ENCODE peak calls at places on chromosomes 12 and 14, in six cellular contexts. X is WTC11, L is GM23338, Z is HepG2, C is K562, A is H1. N is an unnamed sample.

GRCh38 chr14:69318901-69319475 is 59.0 kb downstream of the GALNT16 start:
- DNase-seq in X (peak), L (no peak), Z (no peak), C (no peak), A (peak), N (no peak)

GRCh38 chr12:67161322-67161918 is 107.7 kb upstream of the CAND1 start:
- DNase-seq in X (peak), L (peak), Z (peak), C (peak), A (peak), N (no peak)

GRCh38 chr14:24838945-24839616 is 205.1 kb upstream of the GZMB start:
- DNase-seq in X (no peak), L (no peak), Z (peak), C (no peak), A (no peak), N (no peak)

GRCh38 chr12:68805592-68806120 is 2.3 kb upstream of the MDM2 start:
- DNase-seq in X (no peak), L (no peak), Z (no peak), C (no peak), A (no peak), N (no peak)

GRCh38 chr12:10562306-10562933 is 51.0 kb downstream of the MAGOHB start:
- DNase-seq in X (no peak), L (peak), Z (peak), C (peak), A (no peak), N (no peak)

GRCh38 chr14:24334431-24335271 is at the start of gene ADCY4:
- DNase-seq in X (peak), L (peak), Z (no peak), C (no peak), A (peak), N (no peak)

GRCh38 chr12:112183141-112183581 is 57.8 kb downstream of the TRAFD1 start:
- DNase-seq in X (no peak), L (no peak), Z (no peak), C (no peak), A (no peak), N (peak)

GRCh38 chr12:26918321-26919215 is 19.2 kb downstream of the INTS13 start:
- DNase-seq in X (no peak), L (no peak), Z (no peak), C (no peak), A (no peak), N (no peak)

GRCh38 chr12:24835377-24835776 is 113.5 kb downstream of the BCAT1 start:
- DNase-seq in X (no peak), L (no peak), Z (no peak), C (no peak), A (no peak), N (no peak)

GRCh38 chr12:24840046-24840800 is 108.7 kb downstream of the BCAT1 start:
- DNase-seq in X (no peak), L (no peak), Z (no peak), C (no peak), A (no peak), N (no peak)

GRCh38 chr12:24838531-24838950 is 110.4 kb downstream of the BCAT1 start:
- DNase-seq in X (no peak), L (no peak), Z (no peak), C (no peak), A (no peak), N (peak)

GRCh38 chr12:24833513-24833912 is 115.4 kb downstream of the BCAT1 start:
- DNase-seq in X (no peak), L (no peak), Z (no peak), C (no peak), A (no peak), N (no peak)

DNA sequence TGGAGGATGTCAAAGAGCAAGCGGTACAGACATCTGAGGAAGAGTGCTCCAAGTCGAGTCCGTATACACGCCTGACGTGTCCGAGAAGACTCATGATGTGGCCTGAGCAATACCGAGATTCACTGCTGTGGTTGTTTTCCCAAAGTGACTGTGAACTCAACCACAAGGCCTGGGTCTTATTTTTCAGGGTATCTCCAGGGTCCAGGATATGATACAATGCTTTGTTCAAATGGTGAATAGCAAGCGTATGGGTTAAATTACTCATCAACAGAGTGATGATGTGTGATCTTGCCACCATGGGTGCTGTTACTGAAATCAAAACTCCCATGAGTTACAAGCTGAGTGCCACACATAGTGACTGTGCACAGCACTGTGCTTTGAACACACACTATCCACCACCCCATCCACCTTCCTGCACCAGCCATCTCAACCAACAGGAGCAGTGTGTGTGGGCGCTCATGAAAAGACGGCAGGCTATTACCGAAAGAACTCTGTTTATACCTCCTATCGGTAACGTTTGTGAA is 109.6 kb downstream of the BCAT1 start:
- DNase-seq in X (no peak), L (no peak), Z (no peak), C (no peak), A (no peak), N (peak)
- TF ChIP-seq CREB1 in X (no peak), L (no peak), Z (no peak), C (no peak), A (no peak), N (peak)

GRCh38 chr14:55518391-55518790 is 61.6 kb upstream of the KTN1 start:
- DNase-seq in X (no peak), L (no peak), Z (no peak), C (no peak), A (no peak), N (no peak)
- TF ChIP-seq CREB1 in X (no peak), L (no peak), Z (no peak), C (no peak), A (no peak), N (no peak)

DNA sequence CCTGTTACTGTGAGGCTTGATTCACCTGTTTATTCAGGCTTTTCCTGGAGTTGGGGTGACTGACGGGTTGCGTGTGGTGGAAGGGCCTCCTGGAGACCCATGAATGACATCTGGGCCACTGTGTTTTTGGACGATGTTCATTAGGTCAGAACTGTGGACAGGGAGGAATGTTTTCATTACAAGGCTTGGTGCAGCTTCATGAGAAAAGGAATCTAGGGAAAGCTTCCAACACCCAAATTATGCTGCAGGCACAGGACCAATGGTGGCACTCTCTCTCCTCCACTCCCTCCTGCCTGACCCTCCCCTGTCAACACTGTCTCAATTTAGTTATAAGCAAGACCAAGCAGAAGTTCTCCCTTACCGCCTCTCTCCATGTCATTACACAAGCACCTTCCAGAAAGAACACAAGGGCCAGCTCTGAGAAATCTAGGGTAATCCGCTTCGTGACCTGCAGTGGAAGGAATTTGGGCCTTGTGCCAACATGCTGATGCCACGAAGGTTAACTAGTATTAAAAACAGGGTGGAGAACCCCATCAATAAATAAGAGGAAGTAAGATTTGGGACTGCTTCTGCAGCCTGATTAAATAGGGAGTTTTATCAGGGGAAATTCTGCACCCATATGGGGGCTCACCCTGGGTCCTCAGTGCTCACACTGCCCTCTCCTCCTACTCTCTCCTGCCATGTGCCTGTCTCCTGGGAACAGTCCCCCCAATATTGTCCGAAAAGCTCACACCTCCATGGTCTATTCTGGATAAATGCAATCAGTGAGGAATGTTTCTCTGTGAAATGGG is 200.3 kb downstream of the KTN1 start:
- DNase-seq in X (no peak), L (no peak), Z (no peak), C (no peak), A (no peak), N (no peak)
- TF ChIP-seq CREB1 in X (no peak), L (no peak), Z (no peak), C (no peak), A (no peak), N (no peak)

GRCh38 chr14:80605536-80605935 is 336.0 kb downstream of the CEP128 start:
- DNase-seq in X (no peak), L (no peak), Z (no peak), C (no peak), A (no peak), N (no peak)
- TF ChIP-seq CREB1 in X (no peak), L (no peak), Z (no peak), C (no peak), A (no peak), N (no peak)

GRCh38 chr12:32895688-32896437 is 714 bp downstream of the PKP2 start:
- DNase-seq in X (peak), L (peak), Z (peak), C (peak), A (peak), N (no peak)
- TF ChIP-seq CREB1 in X (no peak), L (no peak), Z (no peak), C (no peak), A (no peak), N (no peak)